ENCODE peak calls at places on chromosome 14, in seven cellular contexts. W is Peyer's patch, T is lung, R is esophagus squamous epithelium, H is H9, V is mesothelial cell of epicardium, N is sigmoid colon. E is an unnamed sample.

GRCh38 chr14:72839753-72840390 is 54.0 kb downstream of the DPF3 start:
- DNase-seq in H (no peak), W (no peak), V (no peak), N (no peak), R (no peak), T (no peak), E (no peak)

GRCh38 chr14:75015496-75015895 is 12.8 kb downstream of the EIF2B2 start:
- DNase-seq in W (no peak), V (no peak), T (no peak), N (no peak), H (no peak), R (no peak), E (no peak)

GRCh38 chr14:77007975-77008421 is 20.5 kb downstream of the IRF2BPL start:
- DNase-seq in H (no peak), R (no peak), N (no peak), T (peak; percentile 82), W (no peak), V (no peak), E (no peak)

GRCh38 chr14:64645220-64645891 is 58.9 kb upstream of the PLEKHG3 start:
- DNase-seq in H (peak; percentile 74), R (no peak), T (no peak), N (peak; percentile 86), V (no peak), W (no peak), E (peak; percentile 96)

GRCh38 chr14:100830681-100831080 is 4.8 kb downstream of the MEG3 start:
- DNase-seq in N (no peak), V (no peak), T (no peak), W (no peak), R (no peak), H (no peak), E (no peak)

GRCh38 chr14:55274760-55275159 is 3.5 kb downstream of the FBXO34 start:
- DNase-seq in N (no peak), W (no peak), R (no peak), T (no peak), H (no peak), V (no peak), E (peak; percentile 17)

GRCh38 chr14:90583427-90583826 is 186.6 kb downstream of the CALM1 start:
- DNase-seq in R (no peak), T (no peak), H (no peak), N (no peak), W (no peak), V (no peak), E (no peak)

GRCh38 chr14:32018391-32019092 is 58.6 kb upstream of the ARHGAP5 start:
- DNase-seq in V (no peak), T (no peak), H (no peak), R (no peak), W (no peak), N (no peak), E (no peak)

GRCh38 chr14:71166434-71166833 is 259.2 kb downstream of the PCNX1 start:
- DNase-seq in W (no peak), R (no peak), H (no peak), N (no peak), T (no peak), V (no peak), E (peak; percentile 81)

GRCh38 chr14:77641534-77642341 is 25.3 kb upstream of the SPTLC2 start:
- DNase-seq in N (peak; percentile 89), T (peak; percentile 70), H (no peak), R (no peak), W (peak; percentile 89), V (no peak), E (peak; percentile 53)

GRCh38 chr14:69997849-69998248 is 118.6 kb downstream of the SMOC1 start:
- DNase-seq in R (no peak), N (no peak), W (no peak), T (no peak), V (no peak), H (no peak), E (peak; percentile 93)

GRCh38 chr14:31420013-31420318 is 384 bp downstream of the HEATR5A start:
- DNase-seq in T (peak; percentile 82), N (peak; percentile 71), V (peak; percentile 19), R (no peak), H (peak; percentile 72), W (peak; percentile 80), E (no peak)

GRCh38 chr14:94538070-94538740 is 23.0 kb upstream of the SERPINA4 start:
- DNase-seq in H (no peak), R (no peak), V (no peak), W (peak; percentile 9), T (no peak), N (no peak), E (no peak)

GRCh38 chr14:94532462-94532861 is 23.2 kb upstream of the SERPINA12 start:
- DNase-seq in R (no peak), N (no peak), W (no peak), H (no peak), V (no peak), T (no peak), E (peak; percentile 31)

GRCh38 chr14:94539181-94539580 is 22.1 kb upstream of the SERPINA4 start:
- DNase-seq in W (no peak), V (no peak), R (no peak), H (no peak), N (no peak), T (no peak), E (no peak)

GRCh38 chr14:94540031-94540794 is 21.0 kb upstream of the SERPINA4 start:
- DNase-seq in N (no peak), H (no peak), T (no peak), R (no peak), W (no peak), V (no peak), E (peak; percentile 58)

GRCh38 chr14:94536836-94537235 is 24.4 kb upstream of the SERPINA4 start:
- DNase-seq in W (no peak), R (no peak), V (no peak), T (no peak), H (no peak), N (no peak), E (peak; percentile 11)
- TF ChIP-seq CTCF in W (no peak), R (peak; percentile 23), V (no peak), T (no peak), H (peak; percentile 56), N (no peak), E (no peak)

DNA sequence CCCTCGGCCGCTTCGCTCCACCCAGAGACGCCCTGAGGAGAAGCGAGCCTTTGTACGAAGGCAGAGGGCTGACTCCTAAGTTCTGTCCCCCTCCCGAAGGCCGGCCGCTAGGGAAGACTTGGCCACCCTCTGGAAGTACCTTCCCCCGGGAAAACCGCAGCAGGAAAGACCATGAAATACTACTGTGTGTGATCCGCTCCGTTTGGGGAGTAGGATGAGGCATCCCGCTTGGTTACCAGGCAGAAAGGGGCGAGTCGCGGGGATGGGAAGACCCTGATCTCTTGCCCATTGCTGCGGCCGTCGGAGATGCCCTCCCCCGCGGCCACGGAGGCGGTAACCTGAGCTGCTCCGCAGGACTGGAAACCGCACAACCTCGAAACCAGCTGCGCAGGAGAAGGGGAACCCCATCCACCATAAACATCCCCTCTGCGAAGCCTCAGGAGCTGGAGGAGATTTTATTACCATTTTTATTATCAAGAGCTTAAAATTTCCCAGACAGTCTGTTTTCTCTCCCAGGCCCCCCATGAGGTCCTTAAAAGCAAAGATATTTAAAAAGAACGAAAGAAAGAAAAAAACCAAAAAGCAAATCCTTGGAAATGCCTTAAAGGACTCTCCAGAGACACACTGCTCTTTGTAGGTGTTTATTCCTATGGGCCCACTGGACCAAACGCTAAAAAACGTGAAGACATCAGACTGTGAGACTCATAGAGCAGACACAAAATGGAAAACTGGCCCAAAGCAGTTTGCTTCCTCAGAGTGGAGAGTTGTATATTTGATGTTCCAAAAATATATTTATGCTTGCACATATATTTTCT is 965 bp upstream of the NID2 start:
- DNase-seq in W (no peak), R (no peak), H (peak; percentile 66), T (no peak), N (peak; percentile 82), V (peak; percentile 23), E (peak; percentile 83)
- TF ChIP-seq CTCF in W (no peak), R (no peak), H (no peak), T (no peak), N (no peak), V (no peak), E (no peak)

GRCh38 chr14:85412756-85413155 is 117.2 kb upstream of the FLRT2 start:
- DNase-seq in H (no peak), V (no peak), N (no peak), W (no peak), T (no peak), R (no peak), E (no peak)

GRCh38 chr14:85415015-85415712 is 114.8 kb upstream of the FLRT2 start:
- DNase-seq in R (no peak), N (peak; percentile 65), V (peak; percentile 20), W (no peak), H (peak; percentile 58), T (peak; percentile 40), E (peak; percentile 94)

GRCh38 chr14:85414142-85414541 is 115.8 kb upstream of the FLRT2 start:
- DNase-seq in V (no peak), N (no peak), W (no peak), R (no peak), H (no peak), T (no peak), E (no peak)

GRCh38 chr14:85409496-85410210 is 120.3 kb upstream of the FLRT2 start:
- DNase-seq in W (no peak), R (no peak), H (no peak), V (no peak), T (no peak), N (no peak), E (no peak)
- TF ChIP-seq CTCF in W (no peak), R (no peak), H (no peak), V (no peak), T (no peak), N (no peak), E (no peak)

DNA sequence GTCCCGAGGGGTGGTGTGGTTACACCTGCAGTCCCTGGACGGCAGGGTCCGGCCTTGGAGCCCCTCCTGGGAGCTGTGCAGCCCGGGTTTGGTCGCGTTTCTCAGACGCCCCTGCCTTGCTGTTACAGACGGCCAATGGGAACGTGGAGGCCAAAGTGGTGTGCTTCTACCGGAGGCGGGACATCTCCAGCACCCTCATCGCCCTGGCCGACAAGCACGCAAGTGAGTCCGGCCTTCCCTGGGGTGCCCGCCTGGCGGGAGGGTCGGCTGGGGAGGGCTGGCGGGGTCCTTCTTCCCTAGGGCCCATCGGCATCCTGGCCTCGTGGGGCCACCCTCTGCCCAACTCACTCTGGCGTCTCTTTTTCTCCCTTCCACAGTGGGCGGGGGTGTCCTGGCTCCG is 25.7 kb downstream of the MTA1 start:
- DNase-seq in N (no peak), H (no peak), W (no peak), T (no peak), V (no peak), R (no peak), E (no peak)
- TF ChIP-seq CTCF in N (no peak), H (no peak), W (no peak), T (no peak), V (no peak), R (no peak), E (no peak)

GRCh38 chr14:21723431-21724045 is 49.9 kb upstream of the OR4E1 start:
- DNase-seq in W (no peak), V (no peak), H (peak; percentile 91), T (no peak), R (no peak), N (no peak), E (no peak)
- TF ChIP-seq CTCF in W (no peak), V (no peak), H (peak; percentile 85), T (no peak), R (no peak), N (no peak), E (peak; percentile 36)

E was measured in astrocyte of the spinal cord.